ENCODE peak calls at places on chromosomes 3 and 15, in seven cellular contexts. O is GM23338, W is A549, J is GM12878, E is SK-N-SH, R is K562, Q is HCT116. D is an unnamed sample.

GRCh38 chr3:175526609-175527280 is 667.6 kb downstream of the NAALADL2 start:
- DNase-seq in O (peak), W (no peak), J (no peak), E (no peak), R (no peak), Q (no peak), D (no peak)

GRCh38 chr15:44738340-44738984 is 2.1 kb downstream of the TRIM69 start:
- DNase-seq in O (peak), W (peak), J (no peak), E (peak), R (peak), Q (peak), D (no peak)

GRCh38 chr3:189001559-189001958 is 170.2 kb upstream of the TPRG1 start:
- DNase-seq in O (no peak), W (peak), J (no peak), E (no peak), R (no peak), Q (peak), D (peak)

GRCh38 chr15:39130556-39131379 is 450.1 kb upstream of the THBS1 start:
- DNase-seq in O (no peak), W (no peak), J (no peak), E (no peak), R (no peak), Q (no peak), D (no peak)

GRCh38 chr15:99729920-99730319 is 3.3 kb downstream of the LYSMD4 start:
- DNase-seq in O (peak), W (peak), J (no peak), E (peak), R (no peak), Q (no peak), D (peak)

GRCh38 chr3:46261926-46262594 is 19.8 kb downstream of the CCR3 start:
- DNase-seq in O (no peak), W (no peak), J (no peak), E (no peak), R (no peak), Q (no peak), D (no peak)

GRCh38 chr15:82128401-82129143 is 82.8 kb upstream of the MEX3B start:
- DNase-seq in O (no peak), W (no peak), J (no peak), E (no peak), R (no peak), Q (no peak), D (no peak)

GRCh38 chr3:128488995-128489859 is 3.8 kb downstream of the GATA2 start:
- DNase-seq in O (peak), W (no peak), J (no peak), E (peak), R (peak), Q (peak), D (no peak)

GRCh38 chr3:56970401-56971002 is 90.0 kb upstream of the SPATA12 start:
- DNase-seq in O (no peak), W (no peak), J (no peak), E (no peak), R (peak), Q (no peak), D (no peak)

GRCh38 chr3:64073362-64073761 is 50.1 kb upstream of the PSMD6 start:
- DNase-seq in O (no peak), W (peak), J (no peak), E (peak), R (no peak), Q (no peak), D (no peak)

GRCh38 chr15:77636209-77636608 is 3.5 kb upstream of the LINGO1 start:
- DNase-seq in O (no peak), W (no peak), J (no peak), E (no peak), R (no peak), Q (no peak), D (no peak)

GRCh38 chr3:152298393-152299242 is 29.9 kb downstream of the MBNL1 start:
- DNase-seq in O (no peak), W (peak), J (peak), E (peak), R (peak), Q (no peak), D (peak)

DNA sequence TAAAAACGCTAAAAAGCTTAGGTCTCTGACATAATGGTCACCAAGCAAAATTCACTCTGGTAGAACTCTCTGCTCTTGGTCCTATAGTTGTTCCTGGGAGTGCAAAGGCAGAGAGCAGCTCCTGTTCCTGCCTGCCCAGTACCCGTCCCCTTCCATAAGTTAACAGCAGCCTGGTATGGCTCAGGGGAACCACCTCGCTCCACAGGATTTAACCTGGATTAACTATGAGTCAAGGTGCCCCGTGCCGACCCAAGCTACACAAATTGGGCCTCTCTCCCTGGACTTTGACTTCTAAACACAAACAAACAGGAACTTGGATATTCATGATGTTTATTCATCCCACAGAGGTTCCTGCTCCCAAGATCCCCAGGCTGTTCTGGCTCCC is 32.1 kb downstream of the SCAP start:
- DNase-seq in O (no peak), W (peak), J (no peak), E (no peak), R (peak), Q (no peak), D (peak)
- TF ChIP-seq REST in O (no peak), W (no peak), J (no peak), E (no peak), R (no peak), Q (no peak), D (no peak)

GRCh38 chr3:39485547-39485946 is 18.1 kb downstream of the MOBP start:
- DNase-seq in O (no peak), W (no peak), J (no peak), E (no peak), R (peak), Q (no peak), D (no peak)
- TF ChIP-seq REST in O (no peak), W (no peak), J (no peak), E (no peak), R (no peak), Q (no peak), D (no peak)

GRCh38 chr3:61564405-61565059 is 3.2 kb downstream of the PTPRG start:
- DNase-seq in O (peak), W (no peak), J (no peak), E (peak), R (peak), Q (no peak), D (no peak)

GRCh38 chr3:61561374-61562041 is at the start of gene PTPRG:
- DNase-seq in O (peak), W (peak), J (no peak), E (peak), R (no peak), Q (peak), D (no peak)

GRCh38 chr3:61563614-61564404 is 2.4 kb downstream of the PTPRG start:
- DNase-seq in O (peak), W (no peak), J (no peak), E (peak), R (no peak), Q (no peak), D (no peak)

GRCh38 chr3:61562042-61562809 is 855 bp downstream of the PTPRG start:
- DNase-seq in O (no peak), W (peak), J (no peak), E (peak), R (no peak), Q (no peak), D (no peak)

GRCh38 chr3:61562810-61563613 is 1.6 kb downstream of the PTPRG start:
- DNase-seq in O (peak), W (no peak), J (no peak), E (peak), R (no peak), Q (no peak), D (no peak)
- TF ChIP-seq REST in O (no peak), W (no peak), J (no peak), E (no peak), R (no peak), Q (no peak), D (no peak)

GRCh38 chr15:35728176-35728938 is 182.4 kb upstream of the DPH6 start:
- DNase-seq in O (no peak), W (peak), J (no peak), E (peak), R (no peak), Q (no peak), D (no peak)
- TF ChIP-seq REST in O (no peak), W (no peak), J (no peak), E (no peak), R (no peak), Q (no peak), D (no peak)

GRCh38 chr3:123039178-123039577 is 11.6 kb upstream of the SEMA5B start:
- DNase-seq in O (no peak), W (no peak), J (no peak), E (no peak), R (no peak), Q (no peak), D (no peak)

GRCh38 chr3:123038751-123039150 is 11.2 kb upstream of the SEMA5B start:
- DNase-seq in O (no peak), W (no peak), J (no peak), E (no peak), R (no peak), Q (no peak), D (no peak)

GRCh38 chr3:123046262-123046873 is 18.8 kb upstream of the SEMA5B start:
- DNase-seq in O (no peak), W (peak), J (no peak), E (no peak), R (no peak), Q (no peak), D (no peak)

GRCh38 chr3:123044981-123045763 is 17.6 kb upstream of the SEMA5B start:
- DNase-seq in O (no peak), W (no peak), J (no peak), E (no peak), R (no peak), Q (no peak), D (no peak)

GRCh38 chr3:123042413-123042812 is 14.8 kb upstream of the SEMA5B start:
- DNase-seq in O (no peak), W (no peak), J (no peak), E (no peak), R (no peak), Q (no peak), D (no peak)
- TF ChIP-seq REST in O (no peak), W (no peak), J (no peak), E (no peak), R (no peak), Q (no peak), D (no peak)

D was measured in Panc1.